ENCODE peak calls at places on chromosomes 5 and 9, in eight cellular contexts. One of them, this sample, is unnamed.
A peak's percentile ranks its signal among the peaks of the same experiment; 100 is the strongest.

GRCh38 chr5:132369012-132369470 is 469 bp upstream of the SLC22A5 start:
- DNase-seq in HEK293T: no peak
- DNase-seq in immature natural killer cell: no peak
- DNase-seq in CD8-positive, alpha-beta memory T cell: no peak
- DNase-seq in transverse colon: no peak
- DNase-seq in foreskin fibroblast: no peak
- DNase-seq in NCI-H1417: no peak
- DNase-seq in activated T-cell treated with anti-CD3 and anti-CD28 coated beads for 1 hour: no peak
- DNase-seq in this sample: no peak

GRCh38 chr5:35230043-35230611 is at the start of gene PRLR:
- DNase-seq in HEK293T: peak; percentile 12
- DNase-seq in CD8-positive, alpha-beta memory T cell: no peak
- DNase-seq in immature natural killer cell: no peak
- DNase-seq in NCI-H1417: peak; percentile 49
- DNase-seq in transverse colon: peak; percentile 62
- DNase-seq in foreskin fibroblast: peak; percentile 28
- DNase-seq in activated T-cell treated with anti-CD3 and anti-CD28 coated beads for 1 hour: no peak
- DNase-seq in this sample: no peak

GRCh38 chr9:34253460-34253837 is 74.6 kb downstream of the UBAP1 start:
- DNase-seq in transverse colon: no peak
- DNase-seq in NCI-H1417: no peak
- DNase-seq in immature natural killer cell: no peak
- DNase-seq in activated T-cell treated with anti-CD3 and anti-CD28 coated beads for 1 hour: no peak
- DNase-seq in foreskin fibroblast: peak; percentile 60
- DNase-seq in CD8-positive, alpha-beta memory T cell: no peak
- DNase-seq in HEK293T: no peak
- DNase-seq in this sample: no peak

GRCh38 chr5:65682148-65682547 is 39.8 kb downstream of the SGTB start:
- DNase-seq in activated T-cell treated with anti-CD3 and anti-CD28 coated beads for 1 hour: no peak
- DNase-seq in NCI-H1417: no peak
- DNase-seq in immature natural killer cell: no peak
- DNase-seq in CD8-positive, alpha-beta memory T cell: no peak
- DNase-seq in foreskin fibroblast: no peak
- DNase-seq in transverse colon: no peak
- DNase-seq in HEK293T: no peak
- DNase-seq in this sample: no peak

GRCh38 chr5:137734962-137735530 is 843 bp downstream of the KLHL3 start:
- DNase-seq in CD8-positive, alpha-beta memory T cell: no peak
- DNase-seq in transverse colon: peak; percentile 34
- DNase-seq in HEK293T: no peak
- DNase-seq in foreskin fibroblast: no peak
- DNase-seq in NCI-H1417: peak; percentile 64
- DNase-seq in activated T-cell treated with anti-CD3 and anti-CD28 coated beads for 1 hour: no peak
- DNase-seq in immature natural killer cell: no peak
- DNase-seq in this sample: no peak

GRCh38 chr5:67640011-67640410 is 443.4 kb upstream of the CD180 start:
- DNase-seq in immature natural killer cell: no peak
- DNase-seq in transverse colon: no peak
- DNase-seq in CD8-positive, alpha-beta memory T cell: no peak
- DNase-seq in foreskin fibroblast: no peak
- DNase-seq in NCI-H1417: no peak
- DNase-seq in HEK293T: no peak
- DNase-seq in activated T-cell treated with anti-CD3 and anti-CD28 coated beads for 1 hour: no peak
- DNase-seq in this sample: no peak

GRCh38 chr9:16196206-16196605 is 643.4 kb downstream of the CCDC171 start:
- DNase-seq in NCI-H1417: no peak
- DNase-seq in HEK293T: no peak
- DNase-seq in transverse colon: no peak
- DNase-seq in activated T-cell treated with anti-CD3 and anti-CD28 coated beads for 1 hour: no peak
- DNase-seq in immature natural killer cell: no peak
- DNase-seq in foreskin fibroblast: no peak
- DNase-seq in CD8-positive, alpha-beta memory T cell: no peak
- DNase-seq in this sample: no peak

GRCh38 chr5:54873696-54874095 is 111.7 kb downstream of the ESM1 start:
- DNase-seq in transverse colon: no peak
- DNase-seq in immature natural killer cell: no peak
- DNase-seq in CD8-positive, alpha-beta memory T cell: no peak
- DNase-seq in NCI-H1417: no peak
- DNase-seq in HEK293T: no peak
- DNase-seq in activated T-cell treated with anti-CD3 and anti-CD28 coated beads for 1 hour: no peak
- DNase-seq in foreskin fibroblast: no peak
- DNase-seq in this sample: no peak

GRCh38 chr5:179272326-179273073 is 72.8 kb downstream of the ADAMTS2 start:
- DNase-seq in HEK293T: no peak
- DNase-seq in NCI-H1417: no peak
- DNase-seq in activated T-cell treated with anti-CD3 and anti-CD28 coated beads for 1 hour: no peak
- DNase-seq in immature natural killer cell: no peak
- DNase-seq in transverse colon: no peak
- DNase-seq in foreskin fibroblast: no peak
- DNase-seq in CD8-positive, alpha-beta memory T cell: no peak
- DNase-seq in this sample: no peak

GRCh38 chr5:64838803-64839202 is 70.1 kb downstream of the CWC27 start:
- DNase-seq in CD8-positive, alpha-beta memory T cell: no peak
- DNase-seq in activated T-cell treated with anti-CD3 and anti-CD28 coated beads for 1 hour: no peak
- DNase-seq in HEK293T: no peak
- DNase-seq in immature natural killer cell: no peak
- DNase-seq in transverse colon: no peak
- DNase-seq in NCI-H1417: no peak
- DNase-seq in foreskin fibroblast: no peak
- DNase-seq in this sample: no peak

GRCh38 chr9:87878930-87879603 is 3.6 kb upstream of the SPATA31E1 start:
- DNase-seq in CD8-positive, alpha-beta memory T cell: no peak
- DNase-seq in NCI-H1417: no peak
- DNase-seq in transverse colon: no peak
- DNase-seq in activated T-cell treated with anti-CD3 and anti-CD28 coated beads for 1 hour: no peak
- DNase-seq in HEK293T: no peak
- DNase-seq in foreskin fibroblast: peak; percentile 66
- DNase-seq in immature natural killer cell: no peak
- DNase-seq in this sample: no peak

GRCh38 chr9:22216730-22217160 is 207.6 kb upstream of the CDKN2B start:
- DNase-seq in NCI-H1417: no peak
- DNase-seq in foreskin fibroblast: peak; percentile 81
- DNase-seq in immature natural killer cell: no peak
- DNase-seq in CD8-positive, alpha-beta memory T cell: no peak
- DNase-seq in activated T-cell treated with anti-CD3 and anti-CD28 coated beads for 1 hour: no peak
- DNase-seq in transverse colon: no peak
- DNase-seq in HEK293T: no peak
- DNase-seq in this sample: no peak

GRCh38 chr9:98860871-98861293 is 53.4 kb downstream of the GALNT12 start:
- DNase-seq in transverse colon: peak; percentile 44
- DNase-seq in foreskin fibroblast: peak; percentile 91
- DNase-seq in CD8-positive, alpha-beta memory T cell: no peak
- DNase-seq in HEK293T: peak; percentile 23
- DNase-seq in immature natural killer cell: no peak
- DNase-seq in activated T-cell treated with anti-CD3 and anti-CD28 coated beads for 1 hour: no peak
- DNase-seq in NCI-H1417: no peak
- DNase-seq in this sample: no peak

GRCh38 chr5:6401410-6401809 is 23.1 kb upstream of the MED10 start:
- DNase-seq in activated T-cell treated with anti-CD3 and anti-CD28 coated beads for 1 hour: no peak
- DNase-seq in CD8-positive, alpha-beta memory T cell: no peak
- DNase-seq in transverse colon: no peak
- DNase-seq in foreskin fibroblast: no peak
- DNase-seq in HEK293T: no peak
- DNase-seq in NCI-H1417: no peak
- DNase-seq in immature natural killer cell: no peak
- DNase-seq in this sample: no peak

GRCh38 chr5:57383093-57383861 is 99.3 kb downstream of the ACTBL2 start:
- DNase-seq in CD8-positive, alpha-beta memory T cell: no peak
- DNase-seq in activated T-cell treated with anti-CD3 and anti-CD28 coated beads for 1 hour: no peak
- DNase-seq in NCI-H1417: no peak
- DNase-seq in HEK293T: peak; percentile 14
- DNase-seq in immature natural killer cell: no peak
- DNase-seq in transverse colon: no peak
- DNase-seq in foreskin fibroblast: peak; percentile 88
- DNase-seq in this sample: no peak

GRCh38 chr9:131420913-131421312 is 27.0 kb downstream of the PRRC2B start:
- DNase-seq in CD8-positive, alpha-beta memory T cell: no peak
- DNase-seq in foreskin fibroblast: peak; percentile 63
- DNase-seq in NCI-H1417: no peak
- DNase-seq in immature natural killer cell: no peak
- DNase-seq in transverse colon: no peak
- DNase-seq in HEK293T: no peak
- DNase-seq in activated T-cell treated with anti-CD3 and anti-CD28 coated beads for 1 hour: no peak
- DNase-seq in this sample: no peak

GRCh38 chr9:126671381-126671831 is 57.7 kb downstream of the LMX1B start:
- DNase-seq in foreskin fibroblast: no peak
- DNase-seq in HEK293T: no peak
- DNase-seq in activated T-cell treated with anti-CD3 and anti-CD28 coated beads for 1 hour: no peak
- DNase-seq in transverse colon: no peak
- DNase-seq in immature natural killer cell: no peak
- DNase-seq in CD8-positive, alpha-beta memory T cell: no peak
- DNase-seq in NCI-H1417: peak; percentile 62
- DNase-seq in this sample: no peak

GRCh38 chr9:104810421-104811339 is 46.8 kb downstream of the NIPSNAP3B start:
- DNase-seq in HEK293T: peak; percentile 26
- DNase-seq in immature natural killer cell: no peak
- DNase-seq in transverse colon: peak; percentile 47
- DNase-seq in activated T-cell treated with anti-CD3 and anti-CD28 coated beads for 1 hour: no peak
- DNase-seq in NCI-H1417: no peak
- DNase-seq in foreskin fibroblast: peak; percentile 16
- DNase-seq in CD8-positive, alpha-beta memory T cell: no peak
- DNase-seq in this sample: no peak

GRCh38 chr5:125093776-125094175 is 347.3 kb upstream of the ZNF608 start:
- DNase-seq in HEK293T: no peak
- DNase-seq in NCI-H1417: no peak
- DNase-seq in CD8-positive, alpha-beta memory T cell: no peak
- DNase-seq in immature natural killer cell: no peak
- DNase-seq in foreskin fibroblast: peak; percentile 86
- DNase-seq in activated T-cell treated with anti-CD3 and anti-CD28 coated beads for 1 hour: no peak
- DNase-seq in transverse colon: no peak
- DNase-seq in this sample: no peak

GRCh38 chr5:113606298-113607134 is 93.0 kb downstream of the YTHDC2 start:
- DNase-seq in activated T-cell treated with anti-CD3 and anti-CD28 coated beads for 1 hour: peak; percentile 5
- DNase-seq in immature natural killer cell: peak; percentile 39
- DNase-seq in transverse colon: peak; percentile 11
- DNase-seq in NCI-H1417: peak; percentile 30
- DNase-seq in foreskin fibroblast: peak; percentile 18
- DNase-seq in HEK293T: peak; percentile 65
- DNase-seq in CD8-positive, alpha-beta memory T cell: peak; percentile 36
- DNase-seq in this sample: no peak

GRCh38 chr9:35075358-35075757 is 2.9 kb upstream of the VCP start:
- DNase-seq in transverse colon: no peak
- DNase-seq in activated T-cell treated with anti-CD3 and anti-CD28 coated beads for 1 hour: no peak
- DNase-seq in CD8-positive, alpha-beta memory T cell: no peak
- DNase-seq in foreskin fibroblast: no peak
- DNase-seq in HEK293T: no peak
- DNase-seq in NCI-H1417: no peak
- DNase-seq in immature natural killer cell: no peak
- DNase-seq in this sample: no peak

GRCh38 chr5:33313150-33313549 is 127.6 kb upstream of the TARS1 start:
- DNase-seq in activated T-cell treated with anti-CD3 and anti-CD28 coated beads for 1 hour: no peak
- DNase-seq in HEK293T: no peak
- DNase-seq in foreskin fibroblast: peak; percentile 96
- DNase-seq in transverse colon: peak; percentile 68
- DNase-seq in CD8-positive, alpha-beta memory T cell: no peak
- DNase-seq in NCI-H1417: no peak
- DNase-seq in immature natural killer cell: no peak
- DNase-seq in this sample: no peak

GRCh38 chr5:84292000-84292642 is 92.6 kb downstream of the EDIL3 start:
- DNase-seq in immature natural killer cell: no peak
- DNase-seq in CD8-positive, alpha-beta memory T cell: no peak
- DNase-seq in NCI-H1417: no peak
- DNase-seq in foreskin fibroblast: no peak
- DNase-seq in transverse colon: no peak
- DNase-seq in activated T-cell treated with anti-CD3 and anti-CD28 coated beads for 1 hour: no peak
- DNase-seq in HEK293T: no peak
- DNase-seq in this sample: no peak

This sample was measured in CMK.